ENCODE peak calls at places on chromosomes 6 and 20, in four cellular contexts. One of them, this sample, is unnamed.

GRCh38 chr6:33926451-33926850 is 122.6 kb upstream of the MLN start:
- DNase-seq in psoas muscle: no peak
- DNase-seq in EH: peak
- DNase-seq in stromal cell of bone marrow: no peak
- DNase-seq in this sample: no peak

GRCh38 chr20:56513807-56514150 is 10.8 kb upstream of the FAM209A start:
- DNase-seq in psoas muscle: no peak
- DNase-seq in EH: no peak
- DNase-seq in stromal cell of bone marrow: no peak
- DNase-seq in this sample: no peak

GRCh38 chr6:11218827-11219826 is 13.3 kb downstream of the NEDD9 start:
- DNase-seq in psoas muscle: peak
- DNase-seq in EH: no peak
- DNase-seq in stromal cell of bone marrow: no peak
- DNase-seq in this sample: no peak

GRCh38 chr6:20253021-20253420 is 40.8 kb upstream of the MBOAT1 start:
- DNase-seq in psoas muscle: no peak
- DNase-seq in EH: no peak
- DNase-seq in stromal cell of bone marrow: no peak
- DNase-seq in this sample: no peak

GRCh38 chr6:36594816-36595167 is 630 bp downstream of the SRSF3 start:
- DNase-seq in psoas muscle: no peak
- DNase-seq in EH: no peak
- DNase-seq in stromal cell of bone marrow: no peak
- DNase-seq in this sample: no peak

GRCh38 chr20:4507288-4507719 is 214.4 kb upstream of the PRND start:
- DNase-seq in psoas muscle: no peak
- DNase-seq in EH: peak
- DNase-seq in stromal cell of bone marrow: peak
- DNase-seq in this sample: peak

GRCh38 chr6:112690497-112691202 is 343.5 kb downstream of the RFPL4B start:
- DNase-seq in psoas muscle: no peak
- DNase-seq in EH: peak
- DNase-seq in stromal cell of bone marrow: no peak
- DNase-seq in this sample: peak

GRCh38 chr20:56003111-56003800 is 2.1 kb downstream of the CBLN4 start:
- DNase-seq in psoas muscle: no peak
- DNase-seq in EH: no peak
- DNase-seq in stromal cell of bone marrow: no peak
- DNase-seq in this sample: no peak

GRCh38 chr6:72746276-72746675 is 124.4 kb downstream of the KCNQ5 start:
- DNase-seq in psoas muscle: no peak
- DNase-seq in EH: no peak
- DNase-seq in stromal cell of bone marrow: no peak
- DNase-seq in this sample: peak

GRCh38 chr20:17725094-17725835 is 25.5 kb downstream of the BANF2 start:
- DNase-seq in psoas muscle: no peak
- DNase-seq in EH: no peak
- DNase-seq in stromal cell of bone marrow: no peak
- DNase-seq in this sample: no peak

GRCh38 chr6:122692175-122692598 is 82.0 kb downstream of the PKIB start:
- DNase-seq in psoas muscle: no peak
- DNase-seq in EH: peak
- DNase-seq in stromal cell of bone marrow: peak
- DNase-seq in this sample: peak

GRCh38 chr6:13288969-13289391 is 39.4 kb downstream of the TBC1D7 start:
- DNase-seq in psoas muscle: no peak
- DNase-seq in EH: no peak
- DNase-seq in stromal cell of bone marrow: no peak
- DNase-seq in this sample: no peak

GRCh38 chr20:16301981-16302380 is 271.3 kb downstream of the KIF16B start:
- DNase-seq in psoas muscle: no peak
- DNase-seq in EH: peak
- DNase-seq in stromal cell of bone marrow: no peak
- DNase-seq in this sample: no peak

GRCh38 chr20:61042501-61043385 is 209.3 kb upstream of the CDH4 start:
- DNase-seq in psoas muscle: no peak
- DNase-seq in EH: no peak
- DNase-seq in stromal cell of bone marrow: no peak
- DNase-seq in this sample: no peak

This sample was measured in AG10803.